ENCODE peak calls at places on chromosome 10, in four cellular contexts. S is brain microvascular endothelial cell, X is HCT116, Y is uterus. P is an unnamed sample.

GRCh38 chr10:17512341-17513001 is 58.1 kb upstream of the ST8SIA6 start:
- DNase-seq in S (peak; percentile 99), X (peak; percentile 93), Y (peak; percentile 49), P (peak; percentile 96)

GRCh38 chr10:132331259-132331955 is 586 bp upstream of the LRRC27 start:
- DNase-seq in S (no peak), X (no peak), Y (no peak), P (no peak)

GRCh38 chr10:58180633-58181032 is 87.1 kb downstream of the IPMK start:
- DNase-seq in S (peak; percentile 20), X (no peak), Y (no peak), P (no peak)

GRCh38 chr10:43304687-43305333 is 37.9 kb upstream of the RASGEF1A start:
- DNase-seq in S (peak; percentile 15), X (no peak), Y (peak; percentile 52), P (no peak)

GRCh38 chr10:1461016-1461415 is 276.3 kb downstream of the ADARB2 start:
- DNase-seq in S (no peak), X (no peak), Y (no peak), P (no peak)

GRCh38 chr10:629186-629998 is 60.1 kb downstream of the DIP2C start:
- DNase-seq in S (no peak), X (no peak), Y (no peak), P (no peak)

GRCh38 chr10:82811621-82812020 is 936.6 kb downstream of the NRG3 start:
- DNase-seq in S (peak; percentile 5), X (no peak), Y (no peak), P (no peak)

GRCh38 chr10:74754397-74754796 is 72.0 kb upstream of the KAT6B start:
- DNase-seq in S (no peak), X (no peak), Y (no peak), P (no peak)

GRCh38 chr10:86650151-86650550 is 4.2 kb upstream of the OPN4 start:
- DNase-seq in S (no peak), X (no peak), Y (no peak), P (no peak)

GRCh38 chr10:111933937-111934336 is 249.6 kb downstream of the GPAM start:
- DNase-seq in S (no peak), X (no peak), Y (no peak), P (no peak)

GRCh38 chr10:75616874-75617478 is 185.6 kb downstream of the LRMDA start:
- DNase-seq in S (no peak), X (no peak), Y (no peak), P (no peak)

GRCh38 chr10:62492012-62492869 is 118.1 kb downstream of the ZNF365 start:
- DNase-seq in S (no peak), X (peak; percentile 48), Y (no peak), P (no peak)

GRCh38 chr10:17431871-17432311 is 22.5 kb downstream of the ST8SIA6 start:
- DNase-seq in S (peak; percentile 62), X (no peak), Y (no peak), P (no peak)

GRCh38 chr10:126734957-126735356 is 64.5 kb upstream of the C10orf90 start:
- DNase-seq in S (no peak), X (no peak), Y (no peak), P (no peak)

GRCh38 chr10:131833446-131834080 is 67.2 kb upstream of the PPP2R2D start:
- DNase-seq in S (no peak), X (no peak), Y (no peak), P (no peak)

GRCh38 chr10:30917790-30918189 is 113.9 kb downstream of the ZNF438 start:
- DNase-seq in S (no peak), X (no peak), Y (no peak), P (no peak)

GRCh38 chr10:17109475-17110207 is 20.0 kb downstream of the CUBN start:
- DNase-seq in S (peak; percentile 60), X (peak; percentile 21), Y (no peak), P (no peak)

GRCh38 chr10:30182191-30183075 is 123.0 kb upstream of the JCAD start:
- DNase-seq in S (peak; percentile 88), X (no peak), Y (no peak), P (peak; percentile 81)

GRCh38 chr10:42976353-42977031 is 100.4 kb upstream of the RET start:
- DNase-seq in S (no peak), X (no peak), Y (peak; percentile 3), P (no peak)

GRCh38 chr10:68900427-68901105 is 549 bp upstream of the DDX50 start:
- DNase-seq in S (peak; percentile 67), X (no peak), Y (no peak), P (peak; percentile 14)

GRCh38 chr10:44478040-44478439 is 93.1 kb upstream of the CXCL12 start:
- DNase-seq in S (peak; percentile 68), X (no peak), Y (no peak), P (no peak)

GRCh38 chr10:22554481-22555182 is 159.7 kb downstream of the PIP4K2A start:
- DNase-seq in S (peak; percentile 81), X (no peak), Y (peak; percentile 82), P (peak; percentile 4)
- H3K4me3 ChIP-seq in S (peak overlapping the region; percentile 30), X (no peak overlapping the region), Y (peak overlapping the region; percentile 12), P (no peak overlapping the region)

GRCh38 chr10:6053816-6054581 is 8.2 kb downstream of the IL2RA start:
- DNase-seq in S (no peak), X (no peak), Y (peak; percentile 49), P (no peak)
- H3K4me3 ChIP-seq in S (no peak overlapping the region), X (no peak overlapping the region), Y (no peak overlapping the region), P (no peak overlapping the region)

GRCh38 chr10:47381427-47382379 is 2.4 kb downstream of the ZNF488 start:
- DNase-seq in S (no peak), X (no peak), Y (no peak), P (no peak)
- H3K4me3 ChIP-seq in S (no peak overlapping the region), X (no peak overlapping the region), Y (no peak overlapping the region), P (no peak overlapping the region)

DNA sequence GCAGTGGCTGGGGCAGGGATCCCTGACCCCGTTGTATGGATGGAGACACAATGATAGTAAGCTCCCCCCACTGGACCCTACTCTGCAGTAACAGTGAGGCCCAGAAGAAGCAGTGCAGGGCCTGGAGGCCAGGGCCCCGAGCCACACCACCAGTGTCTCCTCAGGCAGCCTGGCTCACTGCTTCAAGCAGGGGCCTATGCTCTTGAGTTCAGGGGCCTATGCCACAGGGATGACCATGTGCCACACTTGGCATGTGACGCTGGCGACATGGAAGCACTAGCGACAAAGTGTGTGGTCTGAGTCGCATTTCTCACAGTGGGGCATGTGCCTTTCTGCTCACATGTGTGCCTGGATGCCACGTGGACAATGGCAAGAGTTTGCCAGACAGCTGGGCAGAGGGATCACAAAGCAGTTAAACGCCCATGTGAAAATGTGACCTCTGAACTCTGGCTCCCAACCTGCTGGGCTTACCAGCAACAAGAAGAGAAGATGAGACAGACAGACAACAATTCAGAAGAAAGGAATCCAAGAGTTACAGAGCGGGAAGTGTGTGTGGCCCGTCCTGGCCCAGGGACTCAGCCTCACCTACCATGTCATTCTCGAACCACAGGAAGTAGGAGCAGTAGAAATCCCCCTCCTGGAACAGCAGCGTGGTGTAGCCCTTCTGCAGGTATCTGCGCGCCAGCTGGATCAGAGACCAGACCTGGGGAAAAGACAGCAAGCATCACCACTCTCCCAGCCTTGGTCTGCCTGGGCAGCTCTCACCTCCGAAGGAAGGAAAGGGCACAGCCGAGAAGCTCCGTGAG is 4.7 kb upstream of the PYROXD2 start:
- DNase-seq in S (no peak), X (no peak), Y (no peak), P (no peak)
- H3K4me3 ChIP-seq in S (no peak overlapping the region), X (no peak overlapping the region), Y (no peak overlapping the region), P (no peak overlapping the region)

GRCh38 chr10:124453965-124454610 is 4.3 kb upstream of the NKX1-2 start:
- DNase-seq in S (no peak), X (no peak), Y (no peak), P (no peak)
- H3K4me3 ChIP-seq in S (no peak overlapping the region), X (no peak overlapping the region), Y (no peak overlapping the region), P (no peak overlapping the region)

GRCh38 chr10:93751074-93751572 is 6.6 kb upstream of the LGI1 start:
- DNase-seq in S (no peak), X (no peak), Y (no peak), P (no peak)

GRCh38 chr10:93752761-93753160 is 5.0 kb upstream of the LGI1 start:
- DNase-seq in S (peak; percentile 66), X (peak; percentile 49), Y (no peak), P (peak; percentile 55)

GRCh38 chr10:93751832-93752231 is 5.9 kb upstream of the LGI1 start:
- DNase-seq in S (peak; percentile 49), X (peak; percentile 34), Y (no peak), P (no peak)

GRCh38 chr10:93746844-93747284 is 10.9 kb upstream of the LGI1 start:
- DNase-seq in S (peak; percentile 95), X (peak; percentile 70), Y (no peak), P (peak; percentile 94)

DNA sequence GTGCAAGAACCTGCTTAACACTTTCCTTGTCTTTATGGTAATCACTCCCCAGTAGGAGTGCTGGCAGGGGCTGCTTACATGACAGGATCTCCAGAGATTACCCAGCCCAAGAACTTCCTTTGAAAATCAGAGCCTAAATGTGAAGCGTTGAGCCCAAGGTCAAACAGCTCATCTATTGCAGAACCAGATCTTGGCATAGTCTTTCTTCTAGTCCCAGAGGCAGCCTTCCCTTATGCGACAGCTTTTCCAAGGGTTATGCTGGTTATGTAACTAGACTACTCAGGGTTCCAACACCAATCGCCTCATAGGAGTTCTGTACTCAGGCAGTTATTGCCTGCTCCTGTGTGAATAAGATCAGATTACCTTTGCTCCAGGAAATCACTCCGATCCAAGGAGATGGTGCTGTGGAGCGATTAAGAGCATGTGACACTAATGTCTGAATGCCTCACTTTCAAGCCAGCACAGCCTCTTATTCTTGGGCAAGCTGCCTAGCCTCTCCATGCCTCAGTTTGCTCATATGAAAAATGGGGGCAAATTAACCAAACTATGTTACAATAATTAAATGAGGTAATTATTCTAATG is 8.4 kb upstream of the LGI1 start:
- DNase-seq in S (no peak), X (no peak), Y (no peak), P (peak; percentile 12)
- H3K4me3 ChIP-seq in S (no peak overlapping the region), X (no peak overlapping the region), Y (no peak overlapping the region), P (no peak overlapping the region)

GRCh38 chr10:110502072-110502845 is 4.6 kb downstream of the DUSP5 start:
- DNase-seq in S (no peak), X (no peak), Y (no peak), P (no peak)

GRCh38 chr10:110501142-110501937 is 3.6 kb downstream of the DUSP5 start:
- DNase-seq in S (peak; percentile 95), X (peak; percentile 88), Y (peak; percentile 94), P (peak; percentile 91)

GRCh38 chr10:110499796-110500514 is 2.2 kb downstream of the DUSP5 start:
- DNase-seq in S (no peak), X (no peak), Y (no peak), P (no peak)

GRCh38 chr10:110498982-110499795 is 1.5 kb downstream of the DUSP5 start:
- DNase-seq in S (no peak), X (no peak), Y (peak; percentile 64), P (no peak)

GRCh38 chr10:110500515-110500905 is 2.8 kb downstream of the DUSP5 start:
- DNase-seq in S (peak; percentile 76), X (no peak), Y (peak; percentile 36), P (no peak)
- H3K4me3 ChIP-seq in S (peak overlapping the region; percentile 90), X (peak overlapping the region; percentile 92), Y (no peak overlapping the region), P (peak overlapping the region; percentile 64)

DNA sequence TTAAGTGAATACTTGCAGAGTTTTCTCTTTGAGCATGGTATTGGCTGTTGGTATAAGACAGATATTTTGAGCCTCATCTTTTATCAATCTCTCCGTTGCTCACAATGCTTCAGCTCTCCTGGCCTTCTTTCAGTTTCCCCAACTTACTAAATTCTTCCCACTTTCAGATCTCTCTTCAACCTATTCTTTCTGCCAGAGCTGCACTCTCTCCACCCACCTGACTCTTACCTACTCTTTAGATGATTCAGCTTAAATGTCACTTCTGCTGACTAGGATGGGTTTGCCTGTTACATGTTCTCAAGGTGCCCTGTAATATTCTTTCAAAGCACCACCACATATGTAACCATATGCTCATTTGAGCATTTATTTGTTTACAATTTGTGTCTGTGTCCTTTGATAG is 1.6 kb downstream of the EXOSC1 start:
- DNase-seq in S (no peak), X (no peak), Y (no peak), P (no peak)
- H3K4me3 ChIP-seq in S (no peak overlapping the region), X (no peak overlapping the region), Y (no peak overlapping the region), P (no peak overlapping the region)